ENCODE peak calls at places on chromosomes 1 and 21, in four cellular contexts. C is activated CD8-positive, alpha-beta memory T cell treated with anti-CD3 and anti-CD28 coated beads, Interleukin-2, amount 10 ng/mL, durations not matched to agents 7 days and 5 days; Q is astrocyte; Z is iris pigment epithelial cell. V is an unnamed sample.

GRCh38 chr1:218171302-218171893 is 113.7 kb upstream of the RRP15 start:
- DNase-seq in C (no peak), Q (peak), Z (peak), V (peak)

GRCh38 chr1:19643602-19644419 is at the start of gene NBL1:
- DNase-seq in C (peak), Q (peak), Z (peak), V (peak)

GRCh38 chr1:11289064-11289463 is 16.1 kb downstream of the UBIAD1 start:
- DNase-seq in C (no peak), Q (no peak), Z (no peak), V (no peak)

GRCh38 chr1:110210604-110211502 is 739 bp downstream of the KCNC4 start:
- DNase-seq in C (peak), Q (peak), Z (peak), V (no peak)

GRCh38 chr21:33075128-33075527 is 5.2 kb downstream of the OLIG1 start:
- DNase-seq in C (no peak), Q (no peak), Z (no peak), V (no peak)

GRCh38 chr1:150820710-150821521 is 12.9 kb upstream of the CTSK start:
- DNase-seq in C (no peak), Q (no peak), Z (peak), V (peak)

GRCh38 chr21:45256912-45257672 is 30.6 kb downstream of the POFUT2 start:
- DNase-seq in C (peak), Q (no peak), Z (no peak), V (no peak)

GRCh38 chr21:45436371-45437040 is 31.5 kb downstream of the COL18A1 start:
- DNase-seq in C (no peak), Q (no peak), Z (no peak), V (no peak)

GRCh38 chr1:54510715-54511270 is 37.2 kb upstream of the ACOT11 start:
- DNase-seq in C (no peak), Q (no peak), Z (no peak), V (no peak)